ENCODE peak calls at places on chromosomes 2 and 18, in ten cellular contexts. X is tibial artery; S is fibroblast of pulmonary artery; G is effector CD8-positive, alpha-beta T cell; V is NCI-H1105 treated with DMSO at 0.1 percent for 48 hours; P is activated CD4-positive, alpha-beta T cell treated with anti-CD3 and anti-CD28 coated beads, Interleukin-2, amount 50 U/mL, for 1 hour; B is GM23248; O is neural progenitor cell; A is foreskin melanocyte; D is EH. U is an unnamed sample.

GRCh38 chr2:1892529-1893250 is 148.4 kb upstream of the PXDN start:
- DNase-seq in X (no peak), S (no peak), G (no peak), V (no peak), P (no peak), B (no peak), O (no peak), A (no peak), D (no peak), U (no peak)

GRCh38 chr2:139492301-139492700 is 712.1 kb upstream of the NXPH2 start:
- DNase-seq in X (no peak), S (no peak), G (no peak), V (no peak), P (no peak), B (no peak), O (no peak), A (no peak), D (no peak), U (no peak)

GRCh38 chr2:145190031-145190703 is 670.2 kb upstream of the ZEB2 start:
- DNase-seq in X (no peak), S (peak; percentile 46), G (no peak), V (no peak), P (no peak), B (peak; percentile 7), O (peak; percentile 78), A (no peak), D (peak; percentile 39), U (no peak)

GRCh38 chr2:28350791-28351285 is 41.8 kb upstream of the FOSL2 start:
- DNase-seq in X (no peak), S (no peak), G (no peak), V (no peak), P (no peak), B (no peak), O (no peak), A (no peak), D (no peak), U (no peak)

GRCh38 chr18:13629841-13630747 is 96.3 kb downstream of the FAM210A start:
- DNase-seq in X (peak; percentile 53), S (peak; percentile 64), G (peak; percentile 16), V (peak; percentile 55), P (peak; percentile 41), B (peak; percentile 75), O (peak; percentile 87), A (peak; percentile 31), D (peak; percentile 63), U (peak; percentile 79)

GRCh38 chr2:105468655-105469042 is 69.8 kb upstream of the FHL2 start:
- DNase-seq in X (no peak), S (no peak), G (no peak), V (no peak), P (no peak), B (peak; percentile 30), O (no peak), A (no peak), D (no peak), U (no peak)

GRCh38 chr2:110101280-110101844 is 14.3 kb downstream of the MALL start:
- DNase-seq in X (peak; percentile 98), S (peak; percentile 100), G (no peak), V (peak; percentile 90), P (no peak), B (peak; percentile 99), O (no peak), A (peak; percentile 96), D (peak; percentile 100), U (peak; percentile 95)

GRCh38 chr2:232611559-232612218 is 21.7 kb upstream of the EFHD1 start:
- DNase-seq in X (peak; percentile 62), S (peak; percentile 43), G (peak; percentile 66), V (peak; percentile 13), P (peak; percentile 65), B (peak; percentile 44), O (peak; percentile 66), A (peak; percentile 98), D (peak; percentile 89), U (peak; percentile 82)

GRCh38 chr2:51025942-51026574 is 5.9 kb downstream of the NRXN1 start:
- DNase-seq in X (no peak), S (no peak), G (no peak), V (no peak), P (no peak), B (no peak), O (no peak), A (no peak), D (no peak), U (no peak)

GRCh38 chr2:240593703-240594451 is 7.3 kb downstream of the CAPN10 start:
- DNase-seq in X (no peak), S (no peak), G (no peak), V (no peak), P (no peak), B (no peak), O (no peak), A (no peak), D (no peak), U (peak; percentile 51)

GRCh38 chr2:19936979-19937378 is 35.2 kb upstream of the TTC32 start:
- DNase-seq in X (no peak), S (no peak), G (no peak), V (no peak), P (no peak), B (no peak), O (no peak), A (no peak), D (no peak), U (no peak)